ENCODE peak calls at places on chromosomes 1 and 21, in nine cellular contexts. W is activated CD8-positive, alpha-beta T cell treated with anti-CD3 and anti-CD28 coated beads for 36 hours; I is stromal cell of bone marrow; M is T follicular helper cell; T is mesothelial cell of epicardium; Z is adipocyte; U is CD4-positive, CD25-positive, alpha-beta regulatory T cell; F is ELR; S is AG08396. P is an unnamed sample.
A peak's percentile ranks its signal among the peaks of the same experiment; 100 is the strongest.

GRCh38 chr1:76583237-76583868 is 283.9 kb upstream of the ST6GALNAC5 start:
- DNase-seq in M (no peak), U (no peak), T (no peak), F (no peak), S (no peak), I (no peak), Z (no peak), W (no peak), P (no peak)

GRCh38 chr1:168202941-168203654 is 22.7 kb upstream of the SFT2D2 start:
- DNase-seq in I (peak; percentile 73), M (no peak), S (peak; percentile 82), W (no peak), F (peak; percentile 40), U (no peak), Z (peak; percentile 96), T (no peak), P (peak; percentile 89)

GRCh38 chr1:46690931-46691411 is 19.3 kb downstream of the TEX38 start:
- DNase-seq in U (no peak), Z (no peak), W (no peak), M (no peak), S (no peak), T (no peak), F (no peak), I (no peak), P (no peak)

GRCh38 chr1:189192741-189193140 is 1284.9 kb downstream of the BRINP3 start:
- DNase-seq in Z (no peak), T (no peak), U (no peak), W (no peak), I (no peak), F (no peak), M (no peak), S (no peak), P (no peak)

GRCh38 chr21:15160136-15160535 is 95.3 kb upstream of the NRIP1 start:
- DNase-seq in U (no peak), F (no peak), T (no peak), I (no peak), W (no peak), S (no peak), M (no peak), Z (no peak), P (no peak)

GRCh38 chr1:53449026-53449425 is 10.2 kb upstream of the DMRTB1 start:
- DNase-seq in T (no peak), I (peak; percentile 32), W (no peak), S (peak; percentile 75), M (no peak), Z (peak; percentile 70), U (no peak), F (peak; percentile 85), P (no peak)

GRCh38 chr1:91804546-91805023 is 81.4 kb downstream of the TGFBR3 start:
- DNase-seq in U (peak; percentile 81), W (peak; percentile 88), M (peak; percentile 83), I (no peak), S (no peak), F (peak; percentile 69), Z (no peak), T (no peak), P (no peak)

GRCh38 chr1:40495315-40495903 is 13.2 kb upstream of the EXO5 start:
- DNase-seq in W (no peak), Z (no peak), F (peak; percentile 11), I (no peak), S (no peak), U (no peak), M (no peak), T (no peak), P (no peak)

GRCh38 chr21:27339902-27340301 is 373.0 kb upstream of the ADAMTS5 start:
- DNase-seq in Z (peak; percentile 69), F (no peak), M (no peak), S (no peak), T (no peak), W (no peak), I (peak; percentile 25), U (no peak), P (peak; percentile 61)

GRCh38 chr1:183090386-183091006 is 67.3 kb downstream of the LAMC1 start:
- DNase-seq in M (no peak), S (peak; percentile 34), I (no peak), Z (peak; percentile 39), T (no peak), U (no peak), W (no peak), F (no peak), P (no peak)

GRCh38 chr1:54337928-54338327 is 68.3 kb downstream of the SSBP3 start:
- DNase-seq in M (no peak), I (no peak), T (no peak), U (no peak), W (peak; percentile 35), S (no peak), Z (no peak), F (peak; percentile 55), P (no peak)